ENCODE peak calls at places on chromosomes 3 and 15, in ten cellular contexts. H, X, S, T, M, I, D, Z, J and R are unnamed samples.

GRCh38 chr3:11362600-11362999 is 90.4 kb downstream of the ATG7 start:
- DNase-seq in H (no peak), X (no peak), S (no peak), T (no peak), M (no peak), I (no peak), D (no peak), Z (no peak), J (no peak), R (no peak)

GRCh38 chr3:80079886-80080285 is 312.1 kb upstream of the ROBO1 start:
- DNase-seq in H (no peak), X (no peak), S (no peak), T (no peak), M (no peak), I (no peak), D (no peak), Z (no peak), J (no peak), R (no peak)

GRCh38 chr15:44810237-44810636 is 73.9 kb downstream of the TRIM69 start:
- DNase-seq in H (no peak), X (no peak), S (no peak), T (no peak), M (no peak), I (no peak), D (no peak), Z (no peak), J (no peak), R (no peak)

GRCh38 chr3:46461971-46462910 is 2.5 kb downstream of the LTF start:
- DNase-seq in H (no peak), X (no peak), S (peak; percentile 31), T (no peak), M (no peak), I (no peak), D (no peak), Z (peak; percentile 14), J (no peak), R (no peak)

GRCh38 chr3:170040283-170040907 is 2.6 kb downstream of the GPR160 start:
- DNase-seq in H (no peak), X (no peak), S (no peak), T (no peak), M (no peak), I (no peak), D (no peak), Z (no peak), J (no peak), R (no peak)

GRCh38 chr3:126355777-126356372 is 1.3 kb downstream of the KLF15 start:
- DNase-seq in H (peak; percentile 97), X (peak; percentile 51), S (peak; percentile 98), T (no peak), M (no peak), I (no peak), D (peak; percentile 92), Z (peak; percentile 94), J (peak; percentile 93), R (no peak)

GRCh38 chr3:111607242-111607641 is 12.1 kb upstream of the ZBED2 start:
- DNase-seq in H (no peak), X (no peak), S (no peak), T (no peak), M (no peak), I (no peak), D (no peak), Z (no peak), J (no peak), R (no peak)

GRCh38 chr3:10627884-10628572 is 122.6 kb upstream of the ATP2B2 start:
- DNase-seq in H (no peak), X (no peak), S (no peak), T (no peak), M (no peak), I (no peak), D (no peak), Z (no peak), J (no peak), R (no peak)

GRCh38 chr3:15646924-15647511 is 45.5 kb downstream of the BTD start:
- DNase-seq in H (no peak), X (peak; percentile 99), S (peak; percentile 61), T (no peak), M (no peak), I (no peak), D (no peak), Z (no peak), J (no peak), R (no peak)

GRCh38 chr3:29683306-29683993 is 402.6 kb downstream of the RBMS3 start:
- DNase-seq in H (no peak), X (peak; percentile 72), S (peak; percentile 69), T (no peak), M (no peak), I (no peak), D (peak; percentile 91), Z (peak; percentile 1), J (no peak), R (no peak)

GRCh38 chr3:31733234-31733667 is 200.5 kb downstream of the STT3B start:
- DNase-seq in H (no peak), X (no peak), S (peak; percentile 84), T (no peak), M (no peak), I (no peak), D (no peak), Z (no peak), J (no peak), R (no peak)

GRCh38 chr15:62173215-62173614 is 8.1 kb upstream of the C2CD4B start:
- DNase-seq in H (no peak), X (peak; percentile 2), S (peak; percentile 92), T (no peak), M (no peak), I (no peak), D (no peak), Z (no peak), J (no peak), R (no peak)

GRCh38 chr3:22691407-22691806 is 511.7 kb upstream of the UBE2E2 start:
- DNase-seq in H (no peak), X (no peak), S (no peak), T (no peak), M (no peak), I (no peak), D (no peak), Z (no peak), J (no peak), R (no peak)

GRCh38 chr3:171695476-171695875 is 114.8 kb downstream of the PLD1 start:
- DNase-seq in H (no peak), X (no peak), S (no peak), T (no peak), M (no peak), I (no peak), D (no peak), Z (no peak), J (no peak), R (no peak)

GRCh38 chr3:32842531-32842931 is 24.7 kb downstream of the TRIM71 start:
- DNase-seq in H (no peak), X (no peak), S (no peak), T (no peak), M (no peak), I (no peak), D (no peak), Z (no peak), J (no peak), R (no peak)

GRCh38 chr15:37079726-37080125 is 20.6 kb downstream of the MEIS2 start:
- DNase-seq in H (no peak), X (no peak), S (peak; percentile 47), T (no peak), M (no peak), I (no peak), D (peak; percentile 57), Z (no peak), J (no peak), R (no peak)

GRCh38 chr15:73258271-73259108 is 110.3 kb downstream of the HCN4 start:
- DNase-seq in H (no peak), X (no peak), S (no peak), T (peak; percentile 10), M (no peak), I (no peak), D (no peak), Z (no peak), J (no peak), R (no peak)

GRCh38 chr3:141949394-141949793 is 73.0 kb downstream of the ATP1B3 start:
- DNase-seq in H (no peak), X (no peak), S (no peak), T (no peak), M (no peak), I (no peak), D (no peak), Z (no peak), J (no peak), R (no peak)

GRCh38 chr3:153614563-153614962 is 452.5 kb downstream of the RAP2B start:
- DNase-seq in H (no peak), X (peak; percentile 54), S (no peak), T (no peak), M (no peak), I (no peak), D (no peak), Z (no peak), J (no peak), R (no peak)

GRCh38 chr15:34721802-34722795 is 32.7 kb downstream of the GJD2 start:
- DNase-seq in H (peak; percentile 30), X (peak; percentile 7), S (peak; percentile 17), T (no peak), M (no peak), I (no peak), D (no peak), Z (no peak), J (no peak), R (no peak)

GRCh38 chr15:77107068-77107467 is 36.2 kb upstream of the TSPAN3 start:
- DNase-seq in H (no peak), X (peak; percentile 27), S (peak; percentile 45), T (no peak), M (no peak), I (no peak), D (no peak), Z (no peak), J (no peak), R (no peak)

GRCh38 chr15:40369971-40370370 is 12.0 kb downstream of the DISP2 start:
- DNase-seq in H (no peak), X (no peak), S (no peak), T (no peak), M (no peak), I (no peak), D (no peak), Z (no peak), J (no peak), R (no peak)

GRCh38 chr3:49723301-49723630 is 485 bp downstream of the GMPPB start:
- DNase-seq in H (peak; percentile 45), X (peak; percentile 41), S (peak; percentile 71), T (peak; percentile 41), M (peak; percentile 83), I (peak; percentile 37), D (peak; percentile 34), Z (peak; percentile 63), J (peak; percentile 92), R (peak; percentile 60)

GRCh38 chr3:29718661-29719065 is 437.8 kb downstream of the RBMS3 start:
- DNase-seq in H (no peak), X (no peak), S (no peak), T (no peak), M (no peak), I (no peak), D (no peak), Z (no peak), J (no peak), R (no peak)

GRCh38 chr3:123072152-123072551 is 5.3 kb downstream of the PDIA5 start:
- DNase-seq in H (no peak), X (no peak), S (no peak), T (no peak), M (no peak), I (no peak), D (no peak), Z (no peak), J (no peak), R (no peak)

GRCh38 chr15:62902821-62903220 is 139.7 kb upstream of the TPM1 start:
- DNase-seq in H (no peak), X (no peak), S (no peak), T (no peak), M (no peak), I (no peak), D (no peak), Z (no peak), J (no peak), R (no peak)

GRCh38 chr3:57949779-57950618 is 58.2 kb upstream of the FLNB start:
- DNase-seq in H (no peak), X (no peak), S (no peak), T (no peak), M (no peak), I (no peak), D (no peak), Z (no peak), J (no peak), R (no peak)

GRCh38 chr3:170021083-170021482 is 16.7 kb upstream of the GPR160 start:
- DNase-seq in H (no peak), X (no peak), S (peak; percentile 25), T (no peak), M (no peak), I (no peak), D (no peak), Z (no peak), J (no peak), R (no peak)